ENCODE peak calls at places on chromosomes 12 and 14, in four cellular contexts. V is CD4-positive, alpha-beta T cell; C is OCI-LY7; Q is DND-41. J is an unnamed sample.

GRCh38 chr14:95500201-95500681 is 16.2 kb downstream of the SYNE3 start:
- DNase-seq in V (no peak), C (no peak), Q (no peak), J (no peak)

GRCh38 chr12:65948320-65949008 is 124.2 kb downstream of the HMGA2 start:
- DNase-seq in V (no peak), C (no peak), Q (no peak), J (no peak)

GRCh38 chr14:61186793-61187641 is 94.1 kb downstream of the TMEM30B start:
- DNase-seq in V (no peak), C (no peak), Q (no peak), J (no peak)

GRCh38 chr14:100114109-100114765 is 45.2 kb downstream of the DEGS2 start:
- DNase-seq in V (no peak), C (no peak), Q (no peak), J (no peak)

GRCh38 chr12:131473721-131474709 is 236.9 kb upstream of the SFSWAP start:
- DNase-seq in V (no peak), C (no peak), Q (no peak), J (no peak)

GRCh38 chr12:123513805-123514204 is 19.7 kb downstream of the RILPL1 start:
- DNase-seq in V (no peak), C (no peak), Q (no peak), J (no peak)

GRCh38 chr14:98705826-98706225 is 566.2 kb downstream of the BCL11B start:
- DNase-seq in V (no peak), C (no peak), Q (no peak), J (no peak)

GRCh38 chr12:116609715-116610114 is 50.5 kb downstream of the MAP1LC3B2 start:
- DNase-seq in V (no peak), C (peak), Q (peak), J (peak)

GRCh38 chr12:107702106-107702505 is 16.5 kb downstream of the PWP1 start:
- DNase-seq in V (no peak), C (no peak), Q (no peak), J (no peak)

GRCh38 chr14:90276627-90277367 is 20.4 kb downstream of the PSMC1 start:
- DNase-seq in V (no peak), C (no peak), Q (no peak), J (peak)

GRCh38 chr14:90275820-90276219 is 19.5 kb downstream of the PSMC1 start:
- DNase-seq in V (no peak), C (no peak), Q (no peak), J (peak)

GRCh38 chr14:90274019-90274418 is 17.7 kb downstream of the PSMC1 start:
- DNase-seq in V (no peak), C (no peak), Q (no peak), J (no peak)

GRCh38 chr14:90274808-90275454 is 18.6 kb downstream of the PSMC1 start:
- DNase-seq in V (no peak), C (no peak), Q (no peak), J (peak)

DNA sequence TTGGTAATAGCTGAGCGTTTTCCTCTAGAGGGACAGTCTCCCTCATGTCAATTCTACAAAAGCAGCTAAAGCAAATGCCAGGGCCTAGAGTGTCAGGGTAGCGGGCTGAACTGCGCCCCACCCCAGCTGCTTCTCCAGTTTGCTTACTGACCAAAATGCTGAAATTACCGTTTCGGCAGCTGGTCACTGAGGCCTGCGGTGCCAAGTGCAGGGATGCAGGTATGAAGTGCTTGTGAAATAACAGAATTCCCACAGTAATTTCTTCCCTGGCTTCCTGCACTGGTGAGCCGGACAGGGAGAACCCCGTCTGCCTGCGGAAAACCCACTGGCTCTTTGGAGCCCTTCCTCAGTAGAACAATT is 19.1 kb downstream of the PSMC1 start:
- DNase-seq in V (no peak), C (no peak), Q (no peak), J (no peak)
- TF ChIP-seq CTCF in V (no peak), C (no peak), Q (no peak), J (no peak)

GRCh38 chr12:117892441-117892840 is 76.3 kb downstream of the KSR2 start:
- DNase-seq in V (no peak), C (no peak), Q (no peak), J (no peak)

GRCh38 chr12:117890644-117891043 is 78.1 kb downstream of the KSR2 start:
- DNase-seq in V (no peak), C (no peak), Q (no peak), J (no peak)

GRCh38 chr12:117889098-117889497 is 79.7 kb downstream of the KSR2 start:
- DNase-seq in V (no peak), C (peak), Q (peak), J (no peak)

GRCh38 chr12:117885211-117885610 is 83.6 kb downstream of the KSR2 start:
- DNase-seq in V (no peak), C (no peak), Q (no peak), J (no peak)

DNA sequence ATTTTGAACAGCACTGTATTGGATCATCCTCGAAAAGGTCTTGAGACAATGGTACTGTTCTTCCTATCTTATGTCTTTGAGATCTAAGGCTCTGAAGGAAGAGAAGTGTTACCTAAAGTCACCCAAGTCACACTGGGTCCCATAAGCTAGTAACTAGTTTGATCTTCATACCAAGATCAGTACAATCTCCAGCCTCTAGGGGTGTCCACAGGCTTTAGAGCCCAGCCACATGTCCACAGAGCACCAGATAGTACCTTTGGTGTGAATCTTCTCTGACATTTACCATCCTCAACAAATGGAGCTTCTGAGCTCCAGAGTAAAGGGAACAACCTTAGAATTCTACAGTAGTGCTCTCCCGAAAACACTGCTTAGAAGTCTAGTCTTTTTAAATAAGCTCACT is 78.7 kb downstream of the KSR2 start:
- DNase-seq in V (no peak), C (no peak), Q (no peak), J (no peak)
- TF ChIP-seq CTCF in V (no peak), C (peak), Q (no peak), J (no peak)

DNA sequence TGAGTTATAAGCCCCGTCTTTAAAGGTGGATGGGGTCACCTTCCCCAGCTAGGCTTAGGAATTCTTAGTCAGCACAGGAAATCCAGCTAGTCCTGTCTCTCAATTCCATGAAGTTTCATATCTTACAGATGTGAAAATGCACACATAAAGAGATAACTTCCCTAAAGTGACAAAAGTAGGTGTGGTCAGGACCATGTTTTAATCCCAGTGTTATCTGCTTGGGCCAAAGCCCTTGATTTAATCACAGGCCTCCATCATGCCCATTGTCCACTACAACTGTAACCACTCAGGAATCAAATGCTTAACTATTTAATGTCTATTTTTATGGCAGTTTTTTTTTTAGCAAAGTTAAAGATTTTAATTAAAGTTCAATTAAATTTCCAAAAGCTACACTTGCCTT is 194.4 kb upstream of the BTG1 start:
- DNase-seq in V (no peak), C (no peak), Q (no peak), J (no peak)
- TF ChIP-seq CTCF in V (no peak), C (no peak), Q (no peak), J (no peak)

GRCh38 chr12:92953747-92954146 is 24.7 kb upstream of the EEA1 start:
- DNase-seq in V (no peak), C (no peak), Q (no peak), J (no peak)
- TF ChIP-seq CTCF in V (no peak), C (no peak), Q (no peak), J (no peak)

GRCh38 chr14:74211945-74212580 is 27.2 kb upstream of the VSX2 start:
- DNase-seq in V (no peak), C (no peak), Q (no peak), J (no peak)
- TF ChIP-seq CTCF in V (no peak), C (no peak), Q (no peak), J (no peak)

GRCh38 chr12:124856132-124856841 is 7.4 kb downstream of the SCARB1 start:
- DNase-seq in V (no peak), C (peak), Q (no peak), J (no peak)
- TF ChIP-seq CTCF in V (no peak), C (peak), Q (no peak), J (no peak)

GRCh38 chr12:39145175-39145999 is 240.0 kb upstream of the CPNE8 start:
- DNase-seq in V (no peak), C (no peak), Q (no peak), J (peak)
- TF ChIP-seq CTCF in V (no peak), C (peak), Q (no peak), J (peak)

GRCh38 chr12:6367065-6367968 is 8.0 kb downstream of the SCNN1A start:
- DNase-seq in V (peak), C (peak), Q (peak), J (peak)
- TF ChIP-seq CTCF in V (peak), C (peak), Q (peak), J (peak)

GRCh38 chr14:65838565-65838964 is 426.0 kb downstream of the FUT8 start:
- DNase-seq in V (no peak), C (no peak), Q (no peak), J (no peak)

GRCh38 chr14:65840118-65840751 is 427.7 kb downstream of the FUT8 start:
- DNase-seq in V (no peak), C (no peak), Q (no peak), J (no peak)

GRCh38 chr14:65835501-65835900 is 423.0 kb downstream of the FUT8 start:
- DNase-seq in V (no peak), C (no peak), Q (no peak), J (no peak)

GRCh38 chr14:65846469-65846868 is 433.9 kb downstream of the FUT8 start:
- DNase-seq in V (no peak), C (no peak), Q (no peak), J (no peak)

GRCh38 chr14:65840786-65841185 is 428.3 kb downstream of the FUT8 start:
- DNase-seq in V (no peak), C (no peak), Q (no peak), J (no peak)
- TF ChIP-seq CTCF in V (no peak), C (no peak), Q (no peak), J (no peak)

GRCh38 chr12:80670214-80670613 is 37.2 kb upstream of the MYF6 start:
- DNase-seq in V (no peak), C (no peak), Q (no peak), J (no peak)
- TF ChIP-seq CTCF in V (no peak), C (no peak), Q (no peak), J (no peak)